ENCODE peak calls at places on chromosome 9, in eight cellular contexts. G, M, I, T, A, W, O and Y are unnamed samples.

GRCh38 chr9:131798166-131798565 is 58.3 kb upstream of the RAPGEF1 start:
- DNase-seq in T (no peak), W (no peak), M (no peak), G (no peak), A (no peak), O (no peak), I (no peak), Y (no peak)

GRCh38 chr9:98728500-98728899 is 19.8 kb upstream of the GABBR2 start:
- DNase-seq in M (no peak), G (peak; percentile 42), A (no peak), T (no peak), I (no peak), O (peak; percentile 41), W (no peak), Y (no peak)

GRCh38 chr9:77738932-77739331 is 90.8 kb upstream of the GNA14 start:
- DNase-seq in G (no peak), M (no peak), O (no peak), T (no peak), I (no peak), W (no peak), A (no peak), Y (no peak)

GRCh38 chr9:121620777-121621437 is 30.5 kb upstream of the DAB2IP start:
- DNase-seq in G (no peak), W (no peak), T (peak; percentile 22), O (no peak), I (no peak), M (no peak), A (no peak), Y (no peak)

GRCh38 chr9:111349766-111350165 is 19.7 kb upstream of the OR2K2 start:
- DNase-seq in O (no peak), A (no peak), I (no peak), G (no peak), T (no peak), W (no peak), M (no peak), Y (no peak)

GRCh38 chr9:16499866-16500265 is 370.6 kb downstream of the BNC2 start:
- DNase-seq in I (no peak), O (no peak), T (no peak), M (no peak), W (no peak), A (no peak), G (no peak), Y (no peak)

GRCh38 chr9:5425006-5425628 is 12.6 kb downstream of the PLGRKT start:
- DNase-seq in T (peak; percentile 47), I (no peak), A (no peak), G (no peak), M (no peak), W (peak; percentile 12), O (no peak), Y (peak; percentile 23)

GRCh38 chr9:36151306-36152210 is 15.0 kb downstream of the GLIPR2 start:
- DNase-seq in G (peak; percentile 92), M (no peak), T (peak; percentile 68), O (no peak), I (peak; percentile 54), W (no peak), A (no peak), Y (peak; percentile 41)

GRCh38 chr9:136385015-136385414 is 11.5 kb upstream of the CARD9 start:
- DNase-seq in A (no peak), O (no peak), M (no peak), G (no peak), I (no peak), T (no peak), W (no peak), Y (no peak)

GRCh38 chr9:35791321-35791921 is at the start of gene NPR2:
- DNase-seq in T (no peak), M (no peak), I (peak; percentile 61), O (no peak), G (peak; percentile 88), W (no peak), A (no peak), Y (no peak)

GRCh38 chr9:130599625-130600024 is 20.2 kb downstream of the FUBP3 start:
- DNase-seq in T (no peak), I (no peak), G (no peak), W (no peak), A (no peak), M (no peak), O (no peak), Y (no peak)

GRCh38 chr9:110712955-110713354 is 44.4 kb downstream of the MUSK start:
- DNase-seq in W (no peak), M (no peak), I (no peak), O (no peak), A (no peak), G (no peak), T (peak; percentile 17), Y (no peak)

GRCh38 chr9:32378993-32379729 is 5.3 kb upstream of the ACO1 start:
- DNase-seq in T (peak; percentile 85), M (no peak), W (peak; percentile 83), I (no peak), A (peak; percentile 67), G (no peak), O (no peak), Y (peak; percentile 90)

GRCh38 chr9:134136117-134136996 is 475 bp downstream of the WDR5 start:
- DNase-seq in G (no peak), O (peak; percentile 81), M (no peak), W (no peak), I (no peak), A (no peak), T (peak; percentile 24), Y (peak; percentile 26)

GRCh38 chr9:103522409-103522808 is 527.3 kb downstream of the CYLC2 start:
- DNase-seq in O (no peak), T (no peak), G (no peak), A (no peak), W (no peak), M (no peak), I (no peak), Y (no peak)

GRCh38 chr9:29625292-29625731 is 2052.0 kb upstream of the C9orf72 start:
- DNase-seq in M (no peak), O (no peak), W (no peak), A (no peak), I (no peak), T (peak; percentile 53), G (no peak), Y (peak; percentile 19)

GRCh38 chr9:86329649-86330048 is 24.6 kb downstream of the TUT7 start:
- DNase-seq in W (no peak), A (no peak), M (no peak), O (no peak), I (no peak), T (peak; percentile 19), G (no peak), Y (peak; percentile 16)
- TF ChIP-seq CTCF in W (no peak), A (no peak), M (no peak), O (no peak), I (no peak), T (no peak), G (no peak), Y (no peak)

GRCh38 chr9:13568446-13568845 is 289.0 kb upstream of the MPDZ start:
- DNase-seq in M (no peak), O (no peak), T (no peak), W (no peak), I (no peak), G (no peak), A (no peak), Y (peak; percentile 63)

GRCh38 chr9:13567833-13568232 is 288.3 kb upstream of the MPDZ start:
- DNase-seq in T (no peak), I (no peak), M (no peak), A (no peak), W (no peak), O (no peak), G (no peak), Y (peak; percentile 57)

GRCh38 chr9:13570521-13570974 is 291.1 kb upstream of the MPDZ start:
- DNase-seq in O (no peak), W (no peak), M (no peak), A (no peak), I (no peak), G (no peak), T (no peak), Y (no peak)

GRCh38 chr9:13569706-13570423 is 290.4 kb upstream of the MPDZ start:
- DNase-seq in I (no peak), A (no peak), M (no peak), T (peak; percentile 41), W (no peak), G (no peak), O (no peak), Y (peak; percentile 99)

GRCh38 chr9:13568851-13569618 is 289.5 kb upstream of the MPDZ start:
- DNase-seq in G (no peak), O (peak; percentile 27), I (peak; percentile 15), A (no peak), M (peak; percentile 59), T (no peak), W (no peak), Y (peak; percentile 39)
- H3K4me3 ChIP-seq in G (no peak overlapping the region), O (peak overlapping the region; percentile 23), I (peak overlapping the region; percentile 55), A (no peak overlapping the region), M (peak overlapping the region; percentile 64), T (no peak overlapping the region), W (no peak overlapping the region), Y (no peak overlapping the region)

GRCh38 chr9:23322392-23322791 is 503.6 kb downstream of the ELAVL2 start:
- DNase-seq in T (peak; percentile 10), M (no peak), A (no peak), I (no peak), W (no peak), O (no peak), G (no peak), Y (peak; percentile 14)
- TF ChIP-seq CTCF in T (peak; percentile 36), M (peak; percentile 19), A (no peak), I (no peak), W (no peak), O (no peak), G (no peak), Y (peak; percentile 30)

GRCh38 chr9:108939975-108940374 is 5.8 kb downstream of the ABITRAM start:
- DNase-seq in A (no peak), W (no peak), G (no peak), O (no peak), T (no peak), M (no peak), I (no peak), Y (no peak)
- H3K4me3 ChIP-seq in A (no peak overlapping the region), W (no peak overlapping the region), G (no peak overlapping the region), O (no peak overlapping the region), T (no peak overlapping the region), M (no peak overlapping the region), I (no peak overlapping the region), Y (no peak overlapping the region)

DNA sequence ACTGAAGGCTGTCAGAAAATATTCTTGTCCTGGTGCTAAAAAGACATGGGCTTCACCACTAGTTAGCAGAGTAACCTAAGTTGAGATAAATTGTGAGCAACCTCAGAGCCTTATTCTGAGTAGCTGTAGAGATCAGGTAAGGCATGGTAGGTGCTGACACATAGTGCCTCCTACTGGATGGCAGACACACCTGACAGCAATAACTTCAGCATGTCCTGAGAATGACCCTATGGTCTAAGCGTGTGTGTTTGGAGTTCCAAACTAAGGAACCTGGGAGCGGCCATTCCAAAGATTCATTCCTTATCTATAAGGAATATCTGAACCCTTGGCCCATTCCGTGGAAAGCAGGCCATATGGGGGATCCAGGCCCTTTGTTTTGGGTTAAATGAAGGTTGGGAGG is 46.0 kb downstream of the SLC28A3 start:
- DNase-seq in W (no peak), T (no peak), A (no peak), I (no peak), G (no peak), O (no peak), M (no peak), Y (no peak)
- TF ChIP-seq CTCF in W (peak; percentile 3), T (no peak), A (no peak), I (no peak), G (no peak), O (no peak), M (no peak), Y (no peak)